ENCODE peak calls at places on chromosomes 1 and 21, in six cellular contexts. H is left lung; T is CD8-positive, alpha-beta T cell; P is CD8-positive, alpha-beta memory T cell; I is tibial nerve; Q is pancreas. Y is an unnamed sample.

GRCh38 chr1:212852105-212852688 is 4.7 kb upstream of the SPATA45 start:
- DNase-seq in H (no peak), T (no peak), P (no peak), I (no peak), Q (no peak), Y (no peak)

GRCh38 chr1:99627615-99628014 is 18.3 kb upstream of the PALMD start:
- DNase-seq in H (no peak), T (no peak), P (no peak), I (no peak), Q (no peak), Y (no peak)

GRCh38 chr1:15028117-15028516 is 125.4 kb upstream of the TMEM51 start:
- DNase-seq in H (no peak), T (no peak), P (no peak), I (no peak), Q (peak; percentile 25), Y (no peak)

GRCh38 chr1:169576934-169577331 is 9.3 kb downstream of the F5 start:
- DNase-seq in H (no peak), T (no peak), P (no peak), I (no peak), Q (no peak), Y (no peak)

GRCh38 chr1:116203192-116203723 is 92.1 kb downstream of the MAB21L3 start:
- DNase-seq in H (no peak), T (no peak), P (no peak), I (no peak), Q (no peak), Y (no peak)

GRCh38 chr21:20086508-20086907 is 911.7 kb upstream of the NCAM2 start:
- DNase-seq in H (no peak), T (no peak), P (no peak), I (no peak), Q (no peak), Y (no peak)

GRCh38 chr1:155006601-155007101 is 4.0 kb downstream of the ZBTB7B start:
- DNase-seq in H (no peak), T (no peak), P (no peak), I (no peak), Q (no peak), Y (no peak)

GRCh38 chr1:2413495-2414296 is 1.3 kb upstream of the PEX10 start:
- DNase-seq in H (peak; percentile 76), T (peak; percentile 16), P (no peak), I (no peak), Q (no peak), Y (peak; percentile 72)

GRCh38 chr1:47477595-47478080 is 39.8 kb downstream of the FOXD2 start:
- DNase-seq in H (no peak), T (no peak), P (no peak), I (no peak), Q (peak; percentile 69), Y (peak; percentile 41)

GRCh38 chr1:235648954-235649721 is 446 bp downstream of the GNG4 start:
- DNase-seq in H (peak; percentile 81), T (peak; percentile 61), P (peak; percentile 58), I (no peak), Q (peak; percentile 61), Y (peak; percentile 91)

GRCh38 chr1:223843934-223844333 is 1.8 kb downstream of the TP53BP2 start:
- DNase-seq in H (no peak), T (no peak), P (peak; percentile 26), I (no peak), Q (no peak), Y (no peak)

GRCh38 chr1:156502749-156503671 is 2.4 kb upstream of the MEF2D start:
- DNase-seq in H (no peak), T (no peak), P (no peak), I (no peak), Q (peak; percentile 69), Y (peak; percentile 94)

GRCh38 chr1:143698016-143698415 is 273.8 kb downstream of the FAM72C start:
- DNase-seq in H (no peak), T (no peak), P (no peak), I (no peak), Q (peak; percentile 42), Y (peak; percentile 54)

GRCh38 chr1:248834343-248834940 is 3.6 kb upstream of the ZNF672 start:
- DNase-seq in H (no peak), T (no peak), P (no peak), I (no peak), Q (no peak), Y (peak; percentile 22)

GRCh38 chr1:67457247-67457646 is 27.0 kb upstream of the SERBP1 start:
- DNase-seq in H (no peak), T (no peak), P (no peak), I (no peak), Q (no peak), Y (no peak)

GRCh38 chr1:16217061-16217785 is 4.8 kb upstream of the ARHGEF19 start:
- DNase-seq in H (peak; percentile 100), T (peak; percentile 94), P (peak; percentile 90), I (peak; percentile 98), Q (peak; percentile 100), Y (peak; percentile 100)

GRCh38 chr21:35473496-35473895 is 424.4 kb upstream of the RUNX1 start:
- DNase-seq in H (no peak), T (no peak), P (no peak), I (no peak), Q (no peak), Y (no peak)

GRCh38 chr1:16181887-16182719 is 26.2 kb upstream of the EPHA2 start:
- DNase-seq in H (peak; percentile 91), T (no peak), P (no peak), I (peak; percentile 84), Q (peak; percentile 52), Y (peak; percentile 96)

GRCh38 chr21:26686278-26686677 is 113.2 kb upstream of the CYYR1 start:
- DNase-seq in H (no peak), T (no peak), P (no peak), I (no peak), Q (no peak), Y (peak; percentile 73)

GRCh38 chr1:167904641-167905040 is 9.3 kb downstream of the ADCY10 start:
- DNase-seq in H (no peak), T (no peak), P (no peak), I (no peak), Q (no peak), Y (no peak)

GRCh38 chr1:216119600-216119999 is 303.6 kb downstream of the USH2A start:
- DNase-seq in H (no peak), T (no peak), P (no peak), I (no peak), Q (no peak), Y (no peak)

GRCh38 chr1:66181999-66182398 is 352.0 kb upstream of the SGIP1 start:
- DNase-seq in H (no peak), T (no peak), P (no peak), I (no peak), Q (no peak), Y (no peak)

GRCh38 chr1:19328486-19328885 is 16.4 kb downstream of the SLC66A1 start:
- DNase-seq in H (no peak), T (no peak), P (no peak), I (no peak), Q (no peak), Y (no peak)

GRCh38 chr1:151289991-151290708 is 8.1 kb downstream of the ZNF687 start:
- DNase-seq in H (no peak), T (no peak), P (no peak), I (no peak), Q (no peak), Y (no peak)

GRCh38 chr21:46188226-46189212 is 4.3 kb upstream of the SPATC1L start:
- DNase-seq in H (no peak), T (no peak), P (no peak), I (no peak), Q (no peak), Y (peak; percentile 78)

GRCh38 chr1:221574529-221574928 is 167.4 kb downstream of the DUSP10 start:
- DNase-seq in H (no peak), T (no peak), P (no peak), I (no peak), Q (no peak), Y (no peak)

GRCh38 chr1:89167590-89168215 is 8.1 kb downstream of the GBP7 start:
- DNase-seq in H (no peak), T (no peak), P (no peak), I (no peak), Q (no peak), Y (no peak)

GRCh38 chr1:58893257-58893869 is 109.5 kb upstream of the JUN start:
- DNase-seq in H (no peak), T (no peak), P (no peak), I (no peak), Q (no peak), Y (no peak)

GRCh38 chr1:156641761-156642264 is at the start of gene BCAN:
- DNase-seq in H (no peak), T (peak; percentile 24), P (no peak), I (no peak), Q (no peak), Y (peak; percentile 87)

GRCh38 chr1:92990828-92991227 is 29.6 kb upstream of the DIPK1A start:
- DNase-seq in H (no peak), T (peak; percentile 22), P (peak; percentile 40), I (no peak), Q (no peak), Y (no peak)

GRCh38 chr1:108200627-108201106 is 524 bp upstream of the SLC25A24 start:
- DNase-seq in H (no peak), T (peak; percentile 50), P (peak; percentile 32), I (no peak), Q (peak; percentile 49), Y (peak; percentile 57)

GRCh38 chr1:42747125-42747524 is 7.1 kb upstream of the CLDN19 start:
- DNase-seq in H (no peak), T (peak; percentile 47), P (peak; percentile 19), I (peak; percentile 19), Q (no peak), Y (peak; percentile 83)
- H3K36me3 ChIP-seq in H (peaks cover 55% of the 10 kb centered on the region), T (peaks cover 10% of the 10 kb centered on the region), P (peaks cover 17% of the 10 kb centered on the region), I (peaks cover 63% of the 10 kb centered on the region), Q (no peaks in the 10 kb centered on the region), Y (peaks cover 29% of the 10 kb centered on the region)

GRCh38 chr1:201711811-201712210 is 117.1 kb upstream of the IPO9 start:
- DNase-seq in H (no peak), T (no peak), P (no peak), I (no peak), Q (no peak), Y (no peak)

GRCh38 chr1:201714542-201715276 is 114.2 kb upstream of the IPO9 start:
- DNase-seq in H (peak; percentile 86), T (no peak), P (no peak), I (peak; percentile 73), Q (peak; percentile 67), Y (peak; percentile 79)

GRCh38 chr1:201715351-201715750 is 113.6 kb upstream of the IPO9 start:
- DNase-seq in H (peak; percentile 44), T (no peak), P (no peak), I (no peak), Q (no peak), Y (no peak)

GRCh38 chr1:201712387-201713092 is 116.4 kb upstream of the IPO9 start:
- DNase-seq in H (no peak), T (no peak), P (no peak), I (no peak), Q (no peak), Y (no peak)

GRCh38 chr1:201713093-201713810 is 115.7 kb upstream of the IPO9 start:
- DNase-seq in H (peak; percentile 89), T (no peak), P (no peak), I (peak; percentile 91), Q (peak; percentile 97), Y (peak; percentile 77)
- H3K4me1 ChIP-seq in H (peaks cover 43% of the 10 kb centered on the region), T (no peaks in the 10 kb centered on the region), P (no peaks in the 10 kb centered on the region), I (peaks cover 74% of the 10 kb centered on the region), Q (no peaks in the 10 kb centered on the region), Y (peaks cover 6% of the 10 kb centered on the region)

GRCh38 chr1:39322431-39322830 is 117.9 kb downstream of the MACF1 start:
- DNase-seq in H (no peak), T (no peak), P (no peak), I (no peak), Q (no peak), Y (no peak)
- H3K36me3 ChIP-seq in H (peaks cover 98% of the 10 kb centered on the region), T (peaks cover 72% of the 10 kb centered on the region), P (peaks cover 91% of the 10 kb centered on the region), I (peaks cover 95% of the 10 kb centered on the region), Q (peaks cover 3% of the 10 kb centered on the region), Y (peaks cover 73% of the 10 kb centered on the region)

GRCh38 chr1:203271962-203272632 is 33.2 kb upstream of the BTG2 start:
- DNase-seq in H (no peak), T (no peak), P (no peak), I (no peak), Q (no peak), Y (peak; percentile 36)
- H3K4me1 ChIP-seq in H (peaks cover 5% of the 10 kb centered on the region), T (peaks cover 43% of the 10 kb centered on the region), P (peaks cover 62% of the 10 kb centered on the region), I (peaks cover 40% of the 10 kb centered on the region), Q (peaks cover 8% of the 10 kb centered on the region), Y (peaks cover 11% of the 10 kb centered on the region)

Y was measured in endodermal cell.